ENCODE peak calls at places on chromosomes 6 and 20, in nine cellular contexts. Z is H1, H is tibial nerve, X is A549, J is sigmoid colon, M is transverse colon, Q is SK-N-SH, K is upper lobe of left lung, U is suprapubic skin. W is an unnamed sample.

GRCh38 chr6:161200610-161201201 is 73.2 kb downstream of the AGPAT4 start:
- DNase-seq in X (no peak), H (no peak), Q (peak; percentile 35), Z (no peak), K (no peak), U (no peak), J (no peak), M (no peak), W (no peak)

GRCh38 chr6:51472745-51473483 is 614.5 kb downstream of the PKHD1 start:
- DNase-seq in H (no peak), U (no peak), M (no peak), X (no peak), Q (no peak), Z (no peak), K (no peak), J (no peak), W (no peak)

GRCh38 chr6:143232849-143233248 is 172.2 kb downstream of the AIG1 start:
- DNase-seq in Z (no peak), X (peak; percentile 50), U (no peak), Q (peak; percentile 37), H (no peak), J (no peak), M (peak; percentile 10), K (no peak), W (peak; percentile 33)

GRCh38 chr20:35487479-35487878 is 32.1 kb downstream of the CEP250 start:
- DNase-seq in X (no peak), U (no peak), Z (no peak), Q (no peak), K (no peak), M (no peak), J (no peak), H (no peak), W (no peak)

GRCh38 chr6:29414588-29414987 is at the start of gene OR12D1:
- DNase-seq in H (no peak), X (no peak), J (no peak), K (no peak), U (no peak), Q (no peak), M (no peak), Z (no peak), W (no peak)

GRCh38 chr6:56582246-56582645 is 60.4 kb downstream of the DST start:
- DNase-seq in K (no peak), M (no peak), U (no peak), H (no peak), Q (no peak), Z (no peak), X (no peak), J (no peak), W (no peak)

GRCh38 chr20:1876975-1877603 is 18.1 kb upstream of the SIRPA start:
- DNase-seq in Q (peak; percentile 82), H (no peak), U (no peak), M (no peak), K (no peak), J (no peak), Z (no peak), X (peak; percentile 73), W (no peak)

GRCh38 chr6:7463785-7464184 is 74.2 kb downstream of the RIOK1 start:
- DNase-seq in J (no peak), Z (no peak), H (no peak), K (no peak), M (peak; percentile 43), Q (no peak), U (no peak), X (peak; percentile 68), W (no peak)

GRCh38 chr6:49509342-49509741 is 9.6 kb downstream of the GLYATL3 start:
- DNase-seq in Z (no peak), Q (no peak), H (no peak), J (no peak), X (no peak), U (no peak), K (no peak), M (no peak), W (no peak)

GRCh38 chr6:19309661-19310060 is 527.5 kb upstream of the ID4 start:
- DNase-seq in X (no peak), Q (no peak), Z (no peak), K (no peak), H (no peak), M (no peak), U (no peak), J (no peak), W (no peak)

GRCh38 chr6:136344420-136344819 is 54.8 kb upstream of the BCLAF1 start:
- DNase-seq in U (no peak), Q (no peak), K (no peak), X (no peak), Z (no peak), J (no peak), H (no peak), M (no peak), W (no peak)

GRCh38 chr20:11716239-11716944 is 201.3 kb upstream of the BTBD3 start:
- DNase-seq in Q (peak; percentile 22), H (no peak), U (no peak), M (no peak), Z (peak; percentile 33), X (peak; percentile 78), K (no peak), J (no peak), W (no peak)

GRCh38 chr6:17268114-17268513 is 13.0 kb upstream of the RBM24 start:
- DNase-seq in Z (no peak), J (no peak), K (no peak), H (no peak), M (no peak), X (no peak), Q (no peak), U (no peak), W (no peak)

DNA sequence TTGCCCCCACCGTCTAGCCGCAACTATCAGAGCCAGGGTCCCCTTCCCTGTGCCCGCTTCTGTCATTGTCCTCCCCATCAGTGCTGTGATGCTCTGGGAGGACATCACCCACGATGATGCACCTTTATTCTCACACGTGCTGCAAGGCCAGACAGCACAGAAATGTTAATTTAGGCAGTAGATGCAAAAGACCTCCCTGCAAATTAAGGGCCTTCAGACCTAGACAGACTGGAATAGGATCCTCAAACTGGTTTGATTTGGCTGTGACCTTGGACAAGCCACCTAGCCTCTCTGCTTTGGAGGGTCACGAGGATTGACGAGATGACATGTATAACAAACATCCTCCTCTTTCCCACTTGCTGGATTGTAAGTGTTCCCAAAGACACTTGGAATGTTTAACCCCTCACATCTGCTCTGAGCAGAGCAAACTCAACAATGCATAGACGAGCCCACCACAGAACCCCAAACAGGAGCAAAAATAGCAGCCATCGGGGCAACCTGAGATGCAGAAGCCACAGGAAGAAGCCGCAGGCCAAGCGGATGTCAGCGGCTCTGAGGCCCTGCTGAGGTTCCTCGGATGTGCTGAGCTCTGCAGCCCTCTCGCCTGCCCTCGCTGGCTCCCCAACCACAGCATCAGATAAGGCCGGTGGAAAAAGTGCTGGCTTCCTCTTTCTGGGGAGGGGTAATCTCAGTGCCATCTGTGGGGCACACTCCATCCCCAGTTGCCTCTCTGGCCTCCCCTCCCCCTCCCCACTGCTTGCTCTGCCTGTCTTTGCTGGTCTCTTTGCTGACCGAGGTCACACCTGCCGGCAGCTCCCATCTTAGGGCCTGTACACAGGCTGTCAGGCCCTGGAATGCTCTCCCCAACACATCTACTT is 35.3 kb downstream of the TOX2 start:
- DNase-seq in J (no peak), M (peak; percentile 59), U (no peak), K (peak; percentile 55), Q (peak; percentile 70), X (no peak), H (no peak), Z (no peak), W (no peak)
- TF ChIP-seq EP300 in J (no peak), M (no peak), U (no peak), K (no peak), Q (peak; percentile 56), X (no peak), H (no peak), Z (no peak), W (no peak)

GRCh38 chr6:116931456-116931855 is 54.4 kb downstream of the RFX6 start:
- DNase-seq in Z (no peak), U (no peak), M (no peak), X (no peak), Q (no peak), H (no peak), K (no peak), J (no peak), W (no peak)
- H3K27ac ChIP-seq in Z (no peak overlapping the region), U (no peak overlapping the region), M (no peak overlapping the region), X (no peak overlapping the region), Q (no peak overlapping the region), H (no peak overlapping the region), K (no peak overlapping the region), J (no peak overlapping the region), W (no peak overlapping the region)

DNA sequence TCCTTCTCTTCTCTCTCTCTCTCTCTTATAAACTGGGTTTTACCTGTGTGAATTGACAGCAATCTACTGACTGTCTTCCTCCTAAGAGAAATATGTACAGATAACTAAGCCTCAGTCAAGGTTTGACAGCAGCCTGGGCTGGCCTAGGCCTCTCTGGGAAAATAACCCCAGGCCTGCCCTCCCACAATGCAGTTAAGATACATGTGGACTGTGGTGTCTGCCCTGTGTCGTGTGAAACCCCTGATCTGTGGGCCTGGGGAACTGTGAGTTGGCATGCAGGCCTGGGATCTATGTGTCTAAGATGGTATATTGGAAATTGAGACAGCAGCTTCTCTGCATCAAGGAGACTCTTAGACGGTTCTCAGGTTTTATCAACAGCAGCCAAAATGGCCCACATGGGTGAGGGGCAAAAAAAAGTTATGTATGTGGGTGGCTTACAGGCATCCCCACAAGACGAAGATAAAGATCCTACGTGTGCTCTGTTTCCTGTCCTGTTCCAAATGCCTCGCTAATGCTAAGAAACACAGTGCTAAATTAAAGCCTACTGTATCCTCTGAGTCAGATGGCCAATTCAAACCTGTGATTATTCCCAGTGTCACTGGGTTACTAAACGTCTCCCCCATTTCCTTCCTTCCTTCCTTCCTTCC is 19.0 kb downstream of the LRFN2 start:
- DNase-seq in H (no peak), X (no peak), K (no peak), U (no peak), Q (peak; percentile 65), J (no peak), M (no peak), Z (no peak), W (no peak)
- TF ChIP-seq EP300 in H (no peak), X (no peak), K (no peak), U (no peak), Q (no peak), J (no peak), M (no peak), Z (no peak), W (no peak)

GRCh38 chr6:34317882-34318491 is 69.2 kb upstream of the SMIM29 start:
- DNase-seq in M (no peak), Q (no peak), X (no peak), U (no peak), K (no peak), H (no peak), Z (no peak), J (no peak), W (no peak)

GRCh38 chr6:34316442-34317171 is 67.8 kb upstream of the SMIM29 start:
- DNase-seq in J (no peak), X (no peak), M (no peak), Z (no peak), Q (no peak), H (no peak), K (no peak), U (no peak), W (no peak)

GRCh38 chr6:34319471-34319885 is 70.7 kb upstream of the SMIM29 start:
- DNase-seq in H (no peak), Q (no peak), J (no peak), M (no peak), U (no peak), Z (no peak), X (no peak), K (no peak), W (no peak)

GRCh38 chr6:34317172-34317477 is 68.3 kb upstream of the SMIM29 start:
- DNase-seq in U (no peak), Q (no peak), Z (no peak), X (no peak), M (no peak), K (no peak), H (no peak), J (no peak), W (no peak)

GRCh38 chr6:34318492-34319470 is 70.0 kb upstream of the SMIM29 start:
- DNase-seq in Q (no peak), Z (no peak), H (no peak), J (no peak), U (no peak), X (no peak), K (no peak), M (no peak), W (no peak)
- H3K27ac ChIP-seq in Q (peak overlapping the region; percentile 8), Z (no peak overlapping the region), H (peak overlapping the region; percentile 27), J (no peak overlapping the region), U (peak overlapping the region; percentile 16), X (no peak overlapping the region), K (peak overlapping the region; percentile 29), M (no peak overlapping the region), W (no peak overlapping the region)

W was measured in ovary.